ENCODE peak calls at places on chromosomes 5 and 9, in seven cellular contexts. S, L, W, V, K, M and B are unnamed samples.

GRCh38 chr9:131276107-131276888 is at the start of gene FAM78A:
- DNase-seq in M (no peak), S (peak), L (peak), W (no peak), V (no peak), K (no peak), B (no peak)

GRCh38 chr5:76522103-76522942 is 100.9 kb downstream of the F2RL2 start:
- DNase-seq in W (no peak), K (no peak), S (no peak), V (no peak), L (no peak), M (no peak), B (no peak)

GRCh38 chr5:60026174-60026573 is 132.6 kb upstream of the PDE4D start:
- DNase-seq in W (no peak), S (no peak), M (no peak), V (no peak), L (no peak), K (peak), B (no peak)

GRCh38 chr9:10876333-10876732 is 263.5 kb upstream of the PTPRD start:
- DNase-seq in M (no peak), W (no peak), S (no peak), K (no peak), V (no peak), L (no peak), B (no peak)

GRCh38 chr5:55146080-55146479 is 13.9 kb upstream of the GPX8 start:
- DNase-seq in K (no peak), S (no peak), M (no peak), W (no peak), L (no peak), V (no peak), B (no peak)

GRCh38 chr5:119019431-119020348 is 31.3 kb upstream of the DTWD2 start:
- DNase-seq in V (peak), S (no peak), W (no peak), K (no peak), M (no peak), L (no peak), B (no peak)

GRCh38 chr9:96621619-96622018 is 2.0 kb upstream of the CDC14B start:
- DNase-seq in K (no peak), S (no peak), W (no peak), M (no peak), V (no peak), L (no peak), B (no peak)

GRCh38 chr5:142316051-142316450 is 8.8 kb downstream of the SPRY4 start:
- DNase-seq in V (peak), S (no peak), M (no peak), K (no peak), L (no peak), W (no peak), B (no peak)

GRCh38 chr5:81007637-81008027 is 47.5 kb downstream of the RASGRF2 start:
- DNase-seq in V (no peak), S (no peak), W (no peak), L (no peak), M (no peak), K (no peak), B (no peak)

GRCh38 chr5:38845555-38846378 is at the start of gene OSMR:
- DNase-seq in M (peak), W (no peak), L (peak), K (peak), V (peak), S (peak), B (no peak)

GRCh38 chr5:80885698-80886000 is 74.5 kb upstream of the RASGRF2 start:
- DNase-seq in S (no peak), V (no peak), L (no peak), M (no peak), W (no peak), K (no peak), B (no peak)

GRCh38 chr5:24363789-24364534 is 280.8 kb downstream of the CDH10 start:
- DNase-seq in W (no peak), S (no peak), L (no peak), V (no peak), K (no peak), M (no peak), B (no peak)

GRCh38 chr9:114811969-114812636 is 6.3 kb upstream of the TNFSF15 start:
- DNase-seq in S (no peak), M (no peak), V (no peak), W (no peak), K (no peak), L (no peak), B (no peak)

GRCh38 chr9:95048225-95049087 is 269.1 kb downstream of the FANCC start:
- DNase-seq in W (peak), L (peak), V (peak), S (peak), K (no peak), M (peak), B (no peak)

DNA sequence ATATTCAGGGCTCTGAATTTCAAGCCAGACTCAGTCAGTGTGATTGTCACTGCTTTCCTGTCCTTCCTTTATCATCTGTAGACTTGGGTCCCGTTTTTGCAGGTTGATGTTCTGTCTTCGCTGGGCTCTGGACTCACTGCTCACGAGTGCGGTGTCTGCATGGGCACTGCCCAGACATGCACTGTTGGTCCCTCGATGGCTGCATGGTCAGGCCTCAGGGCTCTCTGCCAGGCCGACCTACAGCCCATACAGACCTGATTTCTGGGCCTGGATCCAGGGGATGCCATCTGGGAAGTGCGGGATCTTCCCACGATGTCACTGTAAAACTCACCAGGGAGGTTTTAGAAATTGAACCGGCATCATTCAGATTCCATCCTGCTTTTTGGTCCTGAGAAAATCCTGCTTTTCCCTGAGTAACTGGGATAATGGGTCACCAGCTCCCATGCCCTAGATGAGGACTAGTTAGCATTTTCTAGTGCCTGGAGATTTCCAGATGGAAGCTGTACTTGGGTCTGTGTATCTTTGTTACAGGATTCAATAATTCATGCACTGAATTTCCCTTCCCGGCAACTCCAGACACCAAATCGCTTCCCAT is 9.1 kb downstream of the S1PR3 start:
- DNase-seq in K (no peak), S (no peak), W (no peak), V (peak), M (no peak), L (no peak), B (no peak)
- H3K27ac ChIP-seq in K (peak), S (peak), W (no peak), V (no peak), M (no peak), L (no peak), B (no peak)

GRCh38 chr9:35422753-35423152 is 67.2 kb upstream of the RUSC2 start:
- DNase-seq in V (no peak), K (no peak), W (no peak), L (no peak), S (no peak), M (no peak), B (no peak)
- H3K27ac ChIP-seq in V (no peak), K (no peak), W (no peak), L (no peak), S (no peak), M (no peak), B (no peak)

GRCh38 chr5:177084175-177084574 is 2.5 kb upstream of the FGFR4 start:
- DNase-seq in M (no peak), K (no peak), S (no peak), L (no peak), V (no peak), W (no peak), B (no peak)

GRCh38 chr5:177083351-177083750 is 3.4 kb upstream of the FGFR4 start:
- DNase-seq in L (no peak), V (no peak), M (no peak), K (no peak), S (no peak), W (no peak), B (no peak)

GRCh38 chr5:177080265-177080664 is 6.5 kb upstream of the FGFR4 start:
- DNase-seq in W (no peak), L (no peak), K (no peak), V (no peak), M (no peak), S (no peak), B (no peak)

GRCh38 chr5:177085985-177086917 is at the start of gene FGFR4:
- DNase-seq in L (peak), V (peak), M (peak), W (no peak), S (peak), K (peak), B (peak)

GRCh38 chr5:177081859-177082258 is 4.9 kb upstream of the FGFR4 start:
- DNase-seq in K (no peak), W (no peak), S (no peak), L (no peak), M (no peak), V (no peak), B (no peak)
- H3K27ac ChIP-seq in K (no peak), W (no peak), S (no peak), L (no peak), M (no peak), V (no peak), B (no peak)

GRCh38 chr9:24293391-24293790 is 252.3 kb downstream of the IZUMO3 start:
- DNase-seq in L (no peak), S (no peak), W (no peak), K (no peak), M (no peak), V (no peak), B (no peak)
- H3K27ac ChIP-seq in L (no peak), S (no peak), W (no peak), K (no peak), M (no peak), V (no peak), B (no peak)

GRCh38 chr5:132785355-132785754 is 8.3 kb upstream of the SEPTIN8 start:
- DNase-seq in W (no peak), M (no peak), S (no peak), K (no peak), L (no peak), V (no peak), B (no peak)
- H3K27ac ChIP-seq in W (no peak), M (no peak), S (no peak), K (no peak), L (no peak), V (no peak), B (no peak)

GRCh38 chr9:92983984-92984589 is 36.8 kb downstream of the FGD3 start:
- DNase-seq in W (no peak), V (no peak), K (no peak), M (peak), S (no peak), L (no peak), B (no peak)
- H3K27ac ChIP-seq in W (peak), V (no peak), K (no peak), M (no peak), S (no peak), L (no peak), B (no peak)

DNA sequence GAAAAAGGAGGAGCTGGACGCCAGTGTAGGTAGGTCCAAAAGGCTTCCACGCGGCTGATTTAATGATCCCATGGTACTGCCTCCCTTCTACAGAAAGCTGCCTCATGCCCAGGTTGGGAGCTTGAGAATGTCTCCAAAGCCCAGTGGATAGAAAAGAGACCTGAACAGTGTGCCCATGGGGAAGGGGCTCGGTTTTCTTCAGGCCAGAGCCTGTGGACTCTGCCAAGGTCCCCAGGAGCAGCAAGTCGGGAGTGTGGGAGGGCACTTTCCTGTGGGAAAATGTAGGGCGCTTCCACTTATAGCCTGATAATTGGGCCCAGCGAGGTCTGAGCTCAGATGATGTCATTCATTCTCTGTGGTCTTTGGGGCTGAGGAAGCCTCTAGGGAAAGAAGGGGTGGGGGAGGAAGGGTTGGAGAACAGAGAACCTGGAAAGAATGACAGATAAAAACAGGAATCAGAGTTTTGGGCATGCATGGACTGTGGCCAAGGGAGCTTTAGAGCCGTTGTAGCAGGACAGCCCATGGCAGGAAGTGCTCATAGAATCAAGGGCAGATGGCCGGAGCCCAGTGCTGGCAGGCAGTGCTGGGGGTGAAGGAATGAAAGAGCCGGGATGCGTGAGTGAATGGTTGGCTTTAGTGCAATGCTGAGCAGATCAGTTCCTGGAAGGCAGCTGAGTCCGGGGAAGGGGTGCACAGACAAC is 42.5 kb upstream of the SH3PXD2B start:
- DNase-seq in W (no peak), L (no peak), M (no peak), S (no peak), K (no peak), V (no peak), B (no peak)
- H3K27ac ChIP-seq in W (no peak), L (peak), M (no peak), S (peak), K (no peak), V (no peak), B (no peak)